ENCODE peak calls at places on chromosomes 4 and X, in four cellular contexts. One of them, this sample, is unnamed.

GRCh38 chrX:68732906-68733493 is 85.5 kb downstream of the STARD8 start:
- DNase-seq in bronchial epithelial cell: peak
- DNase-seq in fibroblast of pulmonary artery: peak
- DNase-seq in brain microvascular endothelial cell: peak
- DNase-seq in this sample: no peak

GRCh38 chrX:50403903-50404302 is 66.7 kb downstream of the DGKK start:
- DNase-seq in bronchial epithelial cell: no peak
- DNase-seq in fibroblast of pulmonary artery: no peak
- DNase-seq in brain microvascular endothelial cell: no peak
- DNase-seq in this sample: no peak

GRCh38 chr4:48024522-48024921 is 8.0 kb downstream of the NIPAL1 start:
- DNase-seq in bronchial epithelial cell: no peak
- DNase-seq in fibroblast of pulmonary artery: no peak
- DNase-seq in brain microvascular endothelial cell: no peak
- DNase-seq in this sample: no peak

GRCh38 chrX:86133761-86134160 is 14.5 kb upstream of the DACH2 start:
- DNase-seq in bronchial epithelial cell: no peak
- DNase-seq in fibroblast of pulmonary artery: peak
- DNase-seq in brain microvascular endothelial cell: no peak
- DNase-seq in this sample: no peak

GRCh38 chr4:54433686-54434085 is 204.6 kb downstream of the PDGFRA start:
- DNase-seq in bronchial epithelial cell: peak
- DNase-seq in fibroblast of pulmonary artery: peak
- DNase-seq in brain microvascular endothelial cell: peak
- DNase-seq in this sample: no peak

GRCh38 chr4:105599475-105599874 is 47.1 kb downstream of the ARHGEF38 start:
- DNase-seq in bronchial epithelial cell: no peak
- DNase-seq in fibroblast of pulmonary artery: no peak
- DNase-seq in brain microvascular endothelial cell: no peak
- DNase-seq in this sample: no peak

GRCh38 chr4:1596393-1596792 is 87.7 kb downstream of the FAM53A start:
- DNase-seq in bronchial epithelial cell: no peak
- DNase-seq in fibroblast of pulmonary artery: no peak
- DNase-seq in brain microvascular endothelial cell: no peak
- DNase-seq in this sample: no peak

GRCh38 chrX:43813898-43814297 is 68.4 kb downstream of the MAOB start:
- DNase-seq in bronchial epithelial cell: no peak
- DNase-seq in fibroblast of pulmonary artery: peak
- DNase-seq in brain microvascular endothelial cell: no peak
- DNase-seq in this sample: no peak

GRCh38 chr4:4492161-4492847 is 49.5 kb downstream of the STX18 start:
- DNase-seq in bronchial epithelial cell: no peak
- DNase-seq in fibroblast of pulmonary artery: peak
- DNase-seq in brain microvascular endothelial cell: peak
- DNase-seq in this sample: peak

GRCh38 chrX:82384401-82384800 is 1123.7 kb upstream of the POU3F4 start:
- DNase-seq in bronchial epithelial cell: no peak
- DNase-seq in fibroblast of pulmonary artery: no peak
- DNase-seq in brain microvascular endothelial cell: no peak
- DNase-seq in this sample: no peak

GRCh38 chr4:174828845-174829701 is at the start of gene GLRA3:
- DNase-seq in bronchial epithelial cell: peak
- DNase-seq in fibroblast of pulmonary artery: peak
- DNase-seq in brain microvascular endothelial cell: peak
- DNase-seq in this sample: no peak

GRCh38 chr4:42641155-42641554 is 15.8 kb downstream of the ATP8A1 start:
- DNase-seq in bronchial epithelial cell: no peak
- DNase-seq in fibroblast of pulmonary artery: no peak
- DNase-seq in brain microvascular endothelial cell: no peak
- DNase-seq in this sample: no peak

GRCh38 chr4:105462610-105463009 is 11.3 kb downstream of the PPA2 start:
- DNase-seq in bronchial epithelial cell: no peak
- DNase-seq in fibroblast of pulmonary artery: no peak
- DNase-seq in brain microvascular endothelial cell: no peak
- DNase-seq in this sample: no peak

GRCh38 chr4:2583517-2583916 is 47.1 kb downstream of the FAM193A start:
- DNase-seq in bronchial epithelial cell: peak
- DNase-seq in fibroblast of pulmonary artery: peak
- DNase-seq in brain microvascular endothelial cell: no peak
- DNase-seq in this sample: peak

GRCh38 chr4:48909697-48910096 is 3.1 kb upstream of the OCIAD2 start:
- DNase-seq in bronchial epithelial cell: peak
- DNase-seq in fibroblast of pulmonary artery: peak
- DNase-seq in brain microvascular endothelial cell: peak
- DNase-seq in this sample: peak

GRCh38 chr4:76198411-76199237 is 15.0 kb downstream of the SCARB2 start:
- DNase-seq in bronchial epithelial cell: peak
- DNase-seq in fibroblast of pulmonary artery: peak
- DNase-seq in brain microvascular endothelial cell: peak
- DNase-seq in this sample: peak

GRCh38 chr4:137635108-137635507 is 102.8 kb upstream of the PCDH18 start:
- DNase-seq in bronchial epithelial cell: peak
- DNase-seq in fibroblast of pulmonary artery: peak
- DNase-seq in brain microvascular endothelial cell: peak
- DNase-seq in this sample: no peak

GRCh38 chrX:1086444-1087409 is 125.7 kb downstream of the CRLF2 start:
- DNase-seq in bronchial epithelial cell: peak
- DNase-seq in fibroblast of pulmonary artery: no peak
- DNase-seq in brain microvascular endothelial cell: peak
- DNase-seq in this sample: no peak

GRCh38 chrX:102624105-102624504 is 24.8 kb downstream of the ARMCX5 start:
- DNase-seq in bronchial epithelial cell: no peak
- DNase-seq in fibroblast of pulmonary artery: no peak
- DNase-seq in brain microvascular endothelial cell: no peak
- DNase-seq in this sample: no peak

GRCh38 chr4:127849505-127850234 is 31.0 kb upstream of the PLK4 start:
- DNase-seq in bronchial epithelial cell: no peak
- DNase-seq in fibroblast of pulmonary artery: peak
- DNase-seq in brain microvascular endothelial cell: no peak
- DNase-seq in this sample: no peak

GRCh38 chr4:7487998-7488671 is 53.4 kb upstream of the PSAPL1 start:
- DNase-seq in bronchial epithelial cell: no peak
- DNase-seq in fibroblast of pulmonary artery: no peak
- DNase-seq in brain microvascular endothelial cell: no peak
- DNase-seq in this sample: no peak

GRCh38 chrX:36957425-36958328 is 50.5 kb upstream of the FAM47C start:
- DNase-seq in bronchial epithelial cell: no peak
- DNase-seq in fibroblast of pulmonary artery: no peak
- DNase-seq in brain microvascular endothelial cell: no peak
- DNase-seq in this sample: no peak
- H3K4me3 ChIP-seq in bronchial epithelial cell: peak
- H3K4me3 ChIP-seq in fibroblast of pulmonary artery: no peak
- H3K4me3 ChIP-seq in brain microvascular endothelial cell: peak
- H3K4me3 ChIP-seq in this sample: no peak

DNA sequence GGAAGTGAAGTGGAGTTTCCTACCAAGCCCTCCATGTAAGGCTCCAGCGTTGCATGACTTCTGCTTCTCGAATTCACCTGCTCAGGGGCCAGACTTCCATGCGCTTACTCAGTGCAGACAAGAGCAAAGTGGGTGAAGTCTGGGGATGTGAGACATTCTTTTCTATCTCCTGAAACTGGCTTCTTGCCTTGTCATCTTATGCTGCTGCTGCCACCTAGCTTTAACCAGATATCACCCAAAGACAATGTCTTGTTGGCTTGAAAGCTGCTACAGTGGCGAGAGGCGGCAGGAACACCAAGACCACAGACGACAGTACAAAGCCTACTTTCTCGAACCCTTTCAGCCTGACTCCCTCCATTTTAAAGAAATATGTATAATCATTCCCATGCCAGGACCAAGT is 103.6 kb upstream of the ADGRG2 start:
- DNase-seq in bronchial epithelial cell: peak
- DNase-seq in fibroblast of pulmonary artery: peak
- DNase-seq in brain microvascular endothelial cell: no peak
- DNase-seq in this sample: no peak
- TF ChIP-seq CTCF in bronchial epithelial cell: peak
- TF ChIP-seq CTCF in fibroblast of pulmonary artery: no peak
- TF ChIP-seq CTCF in brain microvascular endothelial cell: peak
- TF ChIP-seq CTCF in this sample: no peak

GRCh38 chr4:107814758-107815552 is 9.8 kb upstream of the SGMS2 start:
- DNase-seq in bronchial epithelial cell: no peak
- DNase-seq in fibroblast of pulmonary artery: no peak
- DNase-seq in brain microvascular endothelial cell: no peak
- DNase-seq in this sample: no peak

GRCh38 chr4:107806196-107806595 is 18.5 kb upstream of the SGMS2 start:
- DNase-seq in bronchial epithelial cell: no peak
- DNase-seq in fibroblast of pulmonary artery: no peak
- DNase-seq in brain microvascular endothelial cell: no peak
- DNase-seq in this sample: no peak

GRCh38 chr4:107808572-107808971 is 16.2 kb upstream of the SGMS2 start:
- DNase-seq in bronchial epithelial cell: no peak
- DNase-seq in fibroblast of pulmonary artery: no peak
- DNase-seq in brain microvascular endothelial cell: no peak
- DNase-seq in this sample: no peak

DNA sequence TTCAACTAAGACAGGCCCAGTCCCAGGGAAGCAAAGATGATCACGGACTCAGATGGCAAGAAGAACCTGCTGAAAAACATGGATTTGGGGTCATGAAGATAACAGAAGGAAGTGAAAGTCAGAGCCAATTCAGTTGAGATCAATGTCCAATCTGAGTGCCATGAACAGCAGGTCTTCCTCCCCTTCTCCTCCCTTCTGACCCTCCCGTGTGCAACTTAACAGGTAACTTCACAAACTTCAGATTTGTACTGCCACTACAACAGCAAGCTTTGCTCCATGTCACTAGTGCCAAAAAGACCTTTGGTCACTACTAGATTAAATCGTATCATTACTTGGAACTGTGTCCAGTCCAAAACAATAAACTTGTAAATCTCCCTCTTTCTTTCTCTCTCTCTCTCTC is 15.5 kb upstream of the SGMS2 start:
- DNase-seq in bronchial epithelial cell: no peak
- DNase-seq in fibroblast of pulmonary artery: no peak
- DNase-seq in brain microvascular endothelial cell: no peak
- DNase-seq in this sample: no peak
- H3K4me3 ChIP-seq in bronchial epithelial cell: no peak
- H3K4me3 ChIP-seq in fibroblast of pulmonary artery: no peak
- H3K4me3 ChIP-seq in brain microvascular endothelial cell: no peak
- H3K4me3 ChIP-seq in this sample: no peak

GRCh38 chr4:70183940-70184246 is 11.6 kb upstream of the ODAM start:
- DNase-seq in bronchial epithelial cell: no peak
- DNase-seq in fibroblast of pulmonary artery: no peak
- DNase-seq in brain microvascular endothelial cell: no peak
- DNase-seq in this sample: no peak
- TF ChIP-seq CTCF in bronchial epithelial cell: no peak
- TF ChIP-seq CTCF in fibroblast of pulmonary artery: no peak
- TF ChIP-seq CTCF in brain microvascular endothelial cell: no peak
- TF ChIP-seq CTCF in this sample: no peak